ENCODE peak calls at places on chromosomes 16 and 17, in ten cellular contexts. U, V, M, G, A, H, E, L, Y and Z are unnamed samples.

GRCh38 chr17:28384281-28385036 is 13.0 kb downstream of the SARM1 start:
- DNase-seq in G (no peak), U (no peak), E (no peak), Y (peak), L (no peak), V (no peak), A (no peak), H (no peak), M (no peak), Z (peak)

GRCh38 chr16:56202036-56202435 is 10.7 kb downstream of the GNAO1 start:
- DNase-seq in A (no peak), M (no peak), U (no peak), H (no peak), E (no peak), V (no peak), Y (peak), L (peak), G (no peak), Z (no peak)

GRCh38 chr17:57276621-57277020 is 20.3 kb downstream of the MSI2 start:
- DNase-seq in G (no peak), A (no peak), M (no peak), Y (no peak), V (no peak), U (no peak), H (no peak), E (no peak), L (no peak), Z (no peak)

GRCh38 chr16:85350973-85351372 is 238.7 kb upstream of the CIBAR2 start:
- DNase-seq in U (no peak), H (no peak), E (peak), M (peak), Y (no peak), A (peak), L (peak), V (peak), G (peak), Z (no peak)

GRCh38 chr16:51816929-51817328 is 665.9 kb upstream of the SALL1 start:
- DNase-seq in L (no peak), Y (no peak), M (no peak), G (no peak), E (no peak), V (no peak), U (no peak), H (no peak), A (no peak), Z (no peak)

GRCh38 chr16:2857451-2858244 is at the start of gene PRSS22:
- DNase-seq in G (no peak), H (no peak), U (no peak), E (no peak), A (no peak), M (no peak), V (no peak), Y (no peak), L (no peak), Z (no peak)

GRCh38 chr17:74566132-74566753 is 1.1 kb downstream of the CD300H start:
- DNase-seq in H (no peak), M (peak), L (peak), A (no peak), U (no peak), V (peak), Y (peak), G (peak), E (no peak), Z (peak)

GRCh38 chr16:31464348-31464769 is 5.1 kb downstream of the ARMC5 start:
- DNase-seq in A (no peak), L (no peak), G (no peak), H (no peak), M (no peak), Y (no peak), V (no peak), U (no peak), E (no peak), Z (no peak)